ENCODE peak calls at places on chromosome 14, in seven cellular contexts. D, N, T, W, I, J and V are unnamed samples.

GRCh38 chr14:79018846-79019245 is 848.7 kb downstream of the NRXN3 start:
- DNase-seq in D (no peak), N (no peak), T (no peak), W (no peak), I (no peak), J (peak), V (no peak)

GRCh38 chr14:93343797-93344196 is 3.2 kb upstream of the COX8C start:
- DNase-seq in D (no peak), N (peak), T (no peak), W (no peak), I (no peak), J (no peak), V (no peak)

GRCh38 chr14:92729632-92730358 is 18.6 kb downstream of the LGMN start:
- DNase-seq in D (no peak), N (no peak), T (no peak), W (no peak), I (no peak), J (peak), V (no peak)

GRCh38 chr14:60327447-60328331 is 78.7 kb downstream of the PPM1A start:
- DNase-seq in D (no peak), N (peak), T (no peak), W (no peak), I (no peak), J (peak), V (no peak)

GRCh38 chr14:103723176-103724081 is 7.8 kb downstream of the ZFYVE21 start:
- DNase-seq in D (no peak), N (no peak), T (no peak), W (no peak), I (no peak), J (no peak), V (no peak)

GRCh38 chr14:72617391-72618011 is 276.4 kb downstream of the DPF3 start:
- DNase-seq in D (no peak), N (no peak), T (no peak), W (no peak), I (no peak), J (no peak), V (no peak)

GRCh38 chr14:57461777-57462320 is 31.8 kb downstream of the CCDC198 start:
- DNase-seq in D (no peak), N (no peak), T (no peak), W (no peak), I (no peak), J (peak), V (no peak)

GRCh38 chr14:69105326-69105725 is 47.6 kb downstream of the DCAF5 start:
- DNase-seq in D (no peak), N (no peak), T (no peak), W (no peak), I (no peak), J (peak), V (no peak)

GRCh38 chr14:105059035-105059916 is 6.0 kb downstream of the GPR132 start:
- DNase-seq in D (no peak), N (peak), T (no peak), W (no peak), I (no peak), J (no peak), V (no peak)

GRCh38 chr14:28773917-28774691 is 7.5 kb downstream of the FOXG1 start:
- DNase-seq in D (no peak), N (peak), T (no peak), W (no peak), I (no peak), J (no peak), V (no peak)

GRCh38 chr14:50099335-50099734 is 17.0 kb downstream of the VCPKMT start:
- DNase-seq in D (no peak), N (no peak), T (no peak), W (no peak), I (no peak), J (peak), V (no peak)

GRCh38 chr14:100416921-100417451 is 93.8 kb downstream of the SLC25A47 start:
- DNase-seq in D (no peak), N (no peak), T (no peak), W (no peak), I (no peak), J (peak), V (no peak)

GRCh38 chr14:50920482-50921225 is 23.6 kb downstream of the PYGL start:
- DNase-seq in D (no peak), N (no peak), T (no peak), W (no peak), I (no peak), J (peak), V (no peak)

GRCh38 chr14:21084396-21084795 is 14.1 kb downstream of the ZNF219 start:
- DNase-seq in D (no peak), N (no peak), T (no peak), W (no peak), I (no peak), J (no peak), V (no peak)

GRCh38 chr14:104856869-104857860 is 7.9 kb upstream of the CEP170B start:
- DNase-seq in D (no peak), N (no peak), T (no peak), W (no peak), I (no peak), J (no peak), V (no peak)

GRCh38 chr14:69547701-69548348 is 26.8 kb downstream of the CCDC177 start:
- DNase-seq in D (no peak), N (peak), T (peak), W (no peak), I (no peak), J (no peak), V (no peak)

GRCh38 chr14:75476274-75476995 is 45.8 kb upstream of the BATF start:
- DNase-seq in D (no peak), N (peak), T (no peak), W (peak), I (no peak), J (no peak), V (no peak)

GRCh38 chr14:103330536-103330935 is 3.5 kb upstream of the EIF5 start:
- DNase-seq in D (no peak), N (no peak), T (no peak), W (no peak), I (no peak), J (no peak), V (no peak)

GRCh38 chr14:89600950-89601826 is 184.2 kb upstream of the FOXN3 start:
- DNase-seq in D (no peak), N (no peak), T (no peak), W (no peak), I (no peak), J (no peak), V (no peak)

GRCh38 chr14:83047436-83047835 is 1513.8 kb upstream of the SEL1L start:
- DNase-seq in D (no peak), N (no peak), T (no peak), W (no peak), I (no peak), J (no peak), V (no peak)

GRCh38 chr14:83172363-83172762 is 1638.7 kb upstream of the SEL1L start:
- DNase-seq in D (no peak), N (no peak), T (no peak), W (no peak), I (no peak), J (peak), V (no peak)

GRCh38 chr14:91383439-91383838 is 34.2 kb downstream of the CCDC88C start:
- DNase-seq in D (no peak), N (no peak), T (no peak), W (no peak), I (no peak), J (peak), V (no peak)

GRCh38 chr14:54738009-54738408 is 164.6 kb downstream of the GCH1 start:
- DNase-seq in D (no peak), N (no peak), T (no peak), W (no peak), I (no peak), J (peak), V (no peak)

GRCh38 chr14:47392351-47392750 is 283.1 kb downstream of the MDGA2 start:
- DNase-seq in D (no peak), N (no peak), T (no peak), W (no peak), I (no peak), J (peak), V (no peak)

GRCh38 chr14:69355955-69356321 is 42.2 kb downstream of the ERH start:
- DNase-seq in D (no peak), N (no peak), T (no peak), W (peak), I (no peak), J (peak), V (no peak)

GRCh38 chr14:65170768-65171251 is 68.5 kb upstream of the MAX start:
- DNase-seq in D (peak), N (no peak), T (no peak), W (no peak), I (peak), J (peak), V (no peak)

GRCh38 chr14:83583201-83583600 is 1946.7 kb upstream of the FLRT2 start:
- DNase-seq in D (no peak), N (no peak), T (no peak), W (no peak), I (no peak), J (no peak), V (no peak)

GRCh38 chr14:105881021-105881930 is 354.9 kb downstream of the TMEM121 start:
- DNase-seq in D (no peak), N (no peak), T (no peak), W (peak), I (no peak), J (no peak), V (no peak)

GRCh38 chr14:54503476-54503875 is 6.2 kb upstream of the CGRRF1 start:
- DNase-seq in D (no peak), N (no peak), T (no peak), W (no peak), I (no peak), J (peak), V (no peak)

GRCh38 chr14:90091393-90091792 is 29.6 kb downstream of the KCNK13 start:
- DNase-seq in D (no peak), N (no peak), T (no peak), W (no peak), I (no peak), J (peak), V (no peak)

GRCh38 chr14:102602421-102603292 is 10.2 kb downstream of the RCOR1 start:
- DNase-seq in D (no peak), N (no peak), T (no peak), W (no peak), I (no peak), J (no peak), V (no peak)

GRCh38 chr14:20606190-20606901 is 15.2 kb upstream of the RNASE12 start:
- DNase-seq in D (no peak), N (no peak), T (no peak), W (no peak), I (no peak), J (peak), V (no peak)

GRCh38 chr14:75449703-75450102 is 21.9 kb downstream of the JDP2 start:
- DNase-seq in D (no peak), N (no peak), T (no peak), W (no peak), I (no peak), J (no peak), V (no peak)